ENCODE peak calls at places on chromosomes 1 and 21, in seven cellular contexts. W is C1 segment of cervical spinal cord; L is uterus; V is lower leg skin; I is OCI-LY7; T is stimulated activated CD8-positive, alpha-beta memory T cell treated with anti-CD3 and anti-CD28 coated beads, Interleukin-4, amount 100 ng/mL, for 1 hour; A is T-helper 17 cell. X is an unnamed sample.

GRCh38 chr1:225318706-225319575 is 108.9 kb downstream of the LBR start:
- DNase-seq in W (no peak), L (no peak), V (no peak), I (peak), T (no peak), A (no peak), X (peak)

GRCh38 chr21:38800924-38801744 is 4.6 kb upstream of the ETS2 start:
- DNase-seq in W (no peak), L (no peak), V (no peak), I (no peak), T (no peak), A (no peak), X (no peak)

GRCh38 chr1:46509414-46509813 is 19.8 kb downstream of the DMBX1 start:
- DNase-seq in W (no peak), L (no peak), V (no peak), I (no peak), T (no peak), A (no peak), X (no peak)

GRCh38 chr1:91440845-91441244 is 36.2 kb upstream of the HFM1 start:
- DNase-seq in W (no peak), L (no peak), V (no peak), I (peak), T (no peak), A (no peak), X (no peak)

GRCh38 chr1:244896550-244896949 is 32.2 kb upstream of the HNRNPU start:
- DNase-seq in W (no peak), L (no peak), V (no peak), I (no peak), T (no peak), A (no peak), X (no peak)

GRCh38 chr1:147664206-147664605 is 6.1 kb downstream of the ACP6 start:
- DNase-seq in W (no peak), L (no peak), V (no peak), I (no peak), T (no peak), A (no peak), X (no peak)

GRCh38 chr1:56424744-56425493 is 154.4 kb downstream of the PLPP3 start:
- DNase-seq in W (no peak), L (peak), V (no peak), I (peak), T (no peak), A (no peak), X (peak)

GRCh38 chr1:32239335-32239734 is 7.7 kb upstream of the FAM167B start:
- DNase-seq in W (no peak), L (no peak), V (no peak), I (no peak), T (no peak), A (no peak), X (peak)

GRCh38 chr1:48817505-48818114 is 40.9 kb upstream of the BEND5 start:
- DNase-seq in W (peak), L (peak), V (no peak), I (peak), T (no peak), A (no peak), X (peak)

GRCh38 chr1:85343612-85344255 is 67.3 kb upstream of the BCL10 start:
- DNase-seq in W (no peak), L (no peak), V (no peak), I (no peak), T (no peak), A (no peak), X (no peak)

GRCh38 chr1:92877792-92878191 is 46.0 kb downstream of the RPL5 start:
- DNase-seq in W (no peak), L (no peak), V (no peak), I (peak), T (no peak), A (no peak), X (no peak)

GRCh38 chr1:211705439-211706205 is 30.2 kb upstream of the NEK2 start:
- DNase-seq in W (no peak), L (no peak), V (no peak), I (no peak), T (no peak), A (no peak), X (peak)

GRCh38 chr1:157505481-157506272 is 46.6 kb downstream of the FCRL5 start:
- DNase-seq in W (peak), L (no peak), V (no peak), I (peak), T (no peak), A (no peak), X (peak)

GRCh38 chr1:178958491-178958890 is 67.2 kb upstream of the FAM20B start:
- DNase-seq in W (no peak), L (no peak), V (no peak), I (no peak), T (no peak), A (no peak), X (no peak)

GRCh38 chr1:4638347-4638734 is 16.1 kb upstream of the AJAP1 start:
- DNase-seq in W (no peak), L (no peak), V (no peak), I (no peak), T (no peak), A (no peak), X (no peak)

GRCh38 chr21:25313891-25314646 is 293.2 kb downstream of the MRPL39 start:
- DNase-seq in W (no peak), L (no peak), V (no peak), I (no peak), T (no peak), A (no peak), X (no peak)

GRCh38 chr1:235045921-235046601 is 82.6 kb downstream of the TOMM20 start:
- DNase-seq in W (no peak), L (no peak), V (no peak), I (no peak), T (no peak), A (no peak), X (no peak)

GRCh38 chr21:35649186-35649585 is 411.1 kb downstream of the SETD4 start:
- DNase-seq in W (no peak), L (no peak), V (no peak), I (no peak), T (no peak), A (no peak), X (no peak)

GRCh38 chr1:172658871-172659453 is at the start of gene FASLG:
- DNase-seq in W (no peak), L (no peak), V (no peak), I (no peak), T (peak), A (no peak), X (no peak)

GRCh38 chr1:36871146-36871971 is 163.0 kb downstream of the GRIK3 start:
- DNase-seq in W (no peak), L (no peak), V (peak), I (no peak), T (no peak), A (no peak), X (no peak)

GRCh38 chr1:182990413-182991144 is 32.6 kb upstream of the LAMC1 start:
- DNase-seq in W (no peak), L (peak), V (no peak), I (no peak), T (no peak), A (no peak), X (no peak)

GRCh38 chr1:6625579-6626149 is 996 bp downstream of the THAP3 start:
- DNase-seq in W (no peak), L (no peak), V (no peak), I (peak), T (no peak), A (no peak), X (peak)

GRCh38 chr1:178625695-178626094 is 99.3 kb upstream of the RALGPS2 start:
- DNase-seq in W (no peak), L (peak), V (no peak), I (no peak), T (no peak), A (no peak), X (no peak)

GRCh38 chr1:156860639-156861423 is at the start of gene NTRK1:
- DNase-seq in W (no peak), L (peak), V (no peak), I (peak), T (no peak), A (peak), X (peak)

GRCh38 chr1:21553116-21553926 is 44.1 kb downstream of the ALPL start:
- DNase-seq in W (no peak), L (no peak), V (no peak), I (no peak), T (no peak), A (no peak), X (no peak)

GRCh38 chr1:26357121-26357602 is 3.2 kb upstream of the CRYBG2 start:
- DNase-seq in W (no peak), L (no peak), V (no peak), I (no peak), T (no peak), A (no peak), X (no peak)

GRCh38 chr1:105793541-105794146 is 1262.8 kb upstream of the PRMT6 start:
- DNase-seq in W (no peak), L (no peak), V (no peak), I (peak), T (no peak), A (no peak), X (peak)

GRCh38 chr1:179973198-179974114 is 18.8 kb downstream of the CEP350 start:
- DNase-seq in W (no peak), L (no peak), V (no peak), I (no peak), T (no peak), A (no peak), X (no peak)

GRCh38 chr1:7470904-7471638 is 300.0 kb upstream of the VAMP3 start:
- DNase-seq in W (no peak), L (peak), V (peak), I (no peak), T (no peak), A (no peak), X (peak)

X was measured in testis.